ENCODE peak calls at places on chromosome 1, in five cellular contexts. L, Q, U, Z and J are unnamed samples.

GRCh38 chr1:58422436-58422835 is 124.1 kb downstream of the OMA1 start:
- DNase-seq in L (no peak), U (no peak), Q (no peak), Z (no peak), J (no peak)

GRCh38 chr1:212518188-212518951 is 85.7 kb downstream of the NENF start:
- DNase-seq in Z (no peak), Q (peak; percentile 17), L (peak; percentile 72), U (no peak), J (no peak)

GRCh38 chr1:43367026-43367903 is 546 bp downstream of the ELOVL1 start:
- DNase-seq in Q (no peak), L (no peak), U (peak; percentile 58), Z (peak; percentile 39), J (peak; percentile 61)

GRCh38 chr1:30895942-30896660 is 12.5 kb downstream of the SDC3 start:
- DNase-seq in Q (peak; percentile 32), U (no peak), L (no peak), Z (no peak), J (no peak)

GRCh38 chr1:22406722-22407495 is 44.7 kb upstream of the ZBTB40 start:
- DNase-seq in Q (no peak), Z (no peak), U (no peak), L (no peak), J (no peak)

GRCh38 chr1:156664046-156664948 is 12.9 kb downstream of the NES start:
- DNase-seq in U (no peak), Z (no peak), Q (no peak), L (no peak), J (no peak)

GRCh38 chr1:5164155-5164554 is 509.7 kb downstream of the AJAP1 start:
- DNase-seq in Z (peak; percentile 25), U (no peak), L (no peak), Q (no peak), J (no peak)

GRCh38 chr1:201154389-201155165 is at the start of gene TMEM9:
- DNase-seq in L (peak; percentile 98), U (peak; percentile 98), Z (peak; percentile 98), Q (peak; percentile 93), J (peak; percentile 97)

GRCh38 chr1:156641761-156642264 is at the start of gene BCAN:
- DNase-seq in Q (no peak), U (peak; percentile 21), Z (no peak), L (no peak), J (no peak)

GRCh38 chr1:43288785-43289466 is 3.5 kb upstream of the C1orf210 start:
- DNase-seq in U (no peak), Z (no peak), Q (no peak), L (no peak), J (no peak)

GRCh38 chr1:224651188-224651587 is 35.1 kb downstream of the CNIH3 start:
- DNase-seq in Q (no peak), Z (no peak), L (no peak), U (no peak), J (no peak)

GRCh38 chr1:218355269-218355668 is 10.1 kb downstream of the TGFB2 start:
- DNase-seq in Q (no peak), L (no peak), U (no peak), Z (no peak), J (no peak)

GRCh38 chr1:28259935-28260802 is 851 bp downstream of the SESN2 start:
- DNase-seq in Z (peak; percentile 30), L (peak; percentile 56), U (peak; percentile 52), Q (peak; percentile 80), J (peak; percentile 53)

GRCh38 chr1:201941420-201942128 is 4.8 kb downstream of the LMOD1 start:
- DNase-seq in U (no peak), Q (no peak), L (no peak), Z (no peak), J (no peak)

GRCh38 chr1:40919475-40920011 is 57.4 kb upstream of the CITED4 start:
- DNase-seq in L (peak; percentile 89), U (no peak), Q (no peak), Z (no peak), J (no peak)

GRCh38 chr1:202090994-202091393 is 31.7 kb upstream of the GPR37L1 start:
- DNase-seq in L (peak; percentile 64), Z (no peak), U (no peak), Q (no peak), J (no peak)

GRCh38 chr1:26833432-26834405 is 7.2 kb downstream of the ZDHHC18 start:
- DNase-seq in Z (peak; percentile 85), U (peak; percentile 85), Q (no peak), L (no peak), J (peak; percentile 98)

GRCh38 chr1:147750618-147751217 is 9.7 kb downstream of the GJA5 start:
- DNase-seq in Z (no peak), U (no peak), L (no peak), Q (no peak), J (no peak)